ENCODE peak calls at places on chromosomes 12 and 14, in seven cellular contexts. B is GM23248; U is effector memory CD4-positive, alpha-beta T cell; L is esophagus squamous epithelium; Y is cardiac muscle cell; G is lower lobe of right lung; J is foreskin keratinocyte. P is an unnamed sample. For H3K27me3, the result is how much of the 10 kb centered on the place peaks cover.

GRCh38 chr12:47312794-47313426 is 233.2 kb upstream of the AMIGO2 start:
- DNase-seq in U (no peak), L (no peak), J (no peak), G (no peak), Y (no peak), B (no peak), P (no peak)

GRCh38 chr12:47022296-47022695 is 57.1 kb upstream of the PCED1B start:
- DNase-seq in L (no peak), G (no peak), B (peak), U (no peak), J (peak), Y (no peak), P (no peak)

GRCh38 chr12:132771126-132771838 is 9.7 kb upstream of the ANKLE2 start:
- DNase-seq in J (no peak), U (peak), Y (no peak), L (no peak), B (peak), G (no peak), P (no peak)

GRCh38 chr14:44989497-44990440 is 27.8 kb downstream of the TOGARAM1 start:
- DNase-seq in G (no peak), Y (no peak), J (no peak), U (no peak), L (no peak), B (no peak), P (no peak)

GRCh38 chr14:94054936-94055335 is 26.1 kb downstream of the DDX24 start:
- DNase-seq in L (no peak), G (no peak), U (no peak), B (no peak), Y (no peak), J (no peak), P (no peak)

GRCh38 chr14:51816031-51816430 is 44.4 kb upstream of the GNG2 start:
- DNase-seq in L (no peak), B (no peak), G (no peak), Y (no peak), J (no peak), U (no peak), P (no peak)

GRCh38 chr12:41188058-41188840 is at the start of gene PDZRN4:
- DNase-seq in G (peak), Y (peak), B (no peak), U (no peak), J (no peak), L (no peak), P (no peak)

GRCh38 chr12:102769323-102769916 is 147.6 kb downstream of the PAH start:
- DNase-seq in B (peak), G (no peak), U (no peak), Y (peak), L (no peak), J (peak), P (no peak)

GRCh38 chr14:94367347-94367746 is 21.1 kb downstream of the SERPINA1 start:
- DNase-seq in B (no peak), Y (no peak), L (no peak), U (no peak), J (no peak), G (no peak), P (no peak)

GRCh38 chr14:33686218-33686617 is 264.7 kb downstream of the EGLN3 start:
- DNase-seq in J (peak), G (no peak), Y (no peak), B (peak), L (no peak), U (no peak), P (no peak)

GRCh38 chr14:72275242-72275641 is 343.0 kb downstream of the RGS6 start:
- DNase-seq in U (no peak), B (no peak), J (no peak), L (no peak), Y (no peak), G (no peak), P (no peak)

GRCh38 chr14:94659953-94660946 is 48.1 kb downstream of the SERPINA3 start:
- DNase-seq in B (peak), J (peak), G (no peak), Y (no peak), L (no peak), U (no peak), P (no peak)

GRCh38 chr14:88354358-88354757 is 31.1 kb upstream of the SPATA7 start:
- DNase-seq in Y (no peak), J (no peak), L (no peak), B (no peak), U (no peak), G (no peak), P (no peak)

GRCh38 chr14:68627868-68628604 is 164.8 kb downstream of the ZFP36L1 start:
- DNase-seq in U (peak), B (no peak), G (peak), Y (no peak), J (peak), L (no peak), P (no peak)

GRCh38 chr14:64092940-64093339 is 201.2 kb downstream of the ESR2 start:
- DNase-seq in B (no peak), Y (no peak), J (no peak), G (no peak), L (no peak), U (no peak), P (no peak)

GRCh38 chr12:76226397-76226796 is 121.8 kb downstream of the BBS10 start:
- DNase-seq in J (peak), Y (no peak), U (no peak), B (peak), G (no peak), L (no peak), P (no peak)

GRCh38 chr12:111842556-111843396 is 748 bp downstream of the MAPKAPK5 start:
- DNase-seq in G (no peak), B (peak), U (no peak), J (no peak), Y (peak), L (no peak), P (no peak)

GRCh38 chr12:45464699-45465098 is 248.8 kb downstream of the ANO6 start:
- DNase-seq in J (no peak), B (no peak), U (no peak), G (no peak), L (no peak), Y (peak), P (no peak)

GRCh38 chr14:89367449-89368120 is 49.4 kb downstream of the FOXN3 start:
- DNase-seq in J (no peak), B (no peak), Y (no peak), G (no peak), U (no peak), L (no peak), P (no peak)

GRCh38 chr12:51687142-51687935 is 96.3 kb downstream of the SCN8A start:
- DNase-seq in J (no peak), B (peak), G (no peak), L (no peak), U (no peak), Y (no peak), P (no peak)

GRCh38 chr14:50670196-50670875 is 2.2 kb upstream of the SAV1 start:
- DNase-seq in B (peak), U (no peak), G (no peak), L (no peak), J (peak), Y (no peak), P (no peak)

GRCh38 chr12:88298761-88299242 is 156.7 kb downstream of the TMTC3 start:
- DNase-seq in G (no peak), Y (peak), U (no peak), L (no peak), J (peak), B (peak), P (no peak)

GRCh38 chr14:94051115-94051514 is 25.0 kb downstream of the OTUB2 start:
- DNase-seq in L (no peak), J (no peak), B (peak), U (no peak), Y (peak), G (no peak), P (no peak)

GRCh38 chr12:91180577-91180976 is 2.0 kb downstream of the DCN start:
- DNase-seq in U (no peak), L (no peak), Y (no peak), J (no peak), G (no peak), B (peak), P (no peak)

GRCh38 chr12:88052686-88053085 is 23.5 kb upstream of the C12orf50 start:
- DNase-seq in U (no peak), L (no peak), B (peak), Y (peak), J (peak), G (no peak), P (no peak)

GRCh38 chr12:110266980-110267620 is 13.9 kb upstream of the ATP2A2 start:
- DNase-seq in J (no peak), G (no peak), B (peak), Y (peak), L (no peak), U (no peak), P (no peak)

GRCh38 chr14:99910337-99911268 is 117.4 kb downstream of the EML1 start:
- DNase-seq in U (no peak), L (no peak), J (peak), B (peak), Y (no peak), G (no peak), P (no peak)

GRCh38 chr14:61433169-61433568 is 111.8 kb downstream of the PRKCH start:
- DNase-seq in L (no peak), B (no peak), J (no peak), U (no peak), Y (no peak), G (no peak), P (no peak)

GRCh38 chr12:52063081-52063985 is 6.4 kb upstream of the ATG101 start:
- DNase-seq in L (no peak), U (no peak), G (no peak), Y (no peak), B (no peak), J (no peak), P (no peak)

GRCh38 chr12:58787021-58787760 is 133.1 kb downstream of the LRIG3 start:
- DNase-seq in U (no peak), J (no peak), L (no peak), Y (no peak), G (no peak), B (no peak), P (no peak)

GRCh38 chr14:52189330-52189729 is 78.2 kb upstream of the PTGDR start:
- DNase-seq in G (no peak), U (no peak), Y (no peak), B (no peak), L (no peak), J (no peak), P (no peak)

GRCh38 chr12:50258167-50258551 is 25.2 kb downstream of the LIMA1 start:
- DNase-seq in U (no peak), G (no peak), B (peak), L (no peak), Y (no peak), J (no peak), P (no peak)

GRCh38 chr14:22375321-22375930 is 213.6 kb downstream of the DAD1 start:
- DNase-seq in G (no peak), B (peak), U (no peak), Y (peak), J (no peak), L (no peak), P (no peak)

GRCh38 chr12:114612062-114612461 is 71.9 kb downstream of the TBX3 start:
- DNase-seq in J (no peak), G (no peak), U (no peak), L (no peak), Y (no peak), B (no peak), P (no peak)

GRCh38 chr12:132346496-132347470 is 17.4 kb upstream of the GALNT9 start:
- DNase-seq in U (no peak), G (no peak), J (no peak), Y (no peak), B (no peak), L (no peak), P (no peak)

GRCh38 chr12:51721281-51721940 is 127.1 kb downstream of the FIGNL2 start:
- DNase-seq in Y (peak), U (no peak), J (no peak), B (no peak), L (no peak), G (peak), P (no peak)

GRCh38 chr12:53959314-53959713 is 4.6 kb downstream of the HOXC12 start:
- DNase-seq in B (no peak), J (no peak), G (no peak), U (no peak), L (no peak), Y (no peak), P (no peak)
- H3K27me3 ChIP-seq in B (half or more), J (under half), G (half or more), U (half or more), L (half or more), Y (half or more), P (under half)

GRCh38 chr12:92362109-92362508 is 216.5 kb upstream of the BTG1 start:
- DNase-seq in Y (no peak), L (no peak), G (no peak), U (no peak), J (no peak), B (no peak), P (no peak)
- H3K27ac ChIP-seq in Y (no peak), L (no peak), G (no peak), U (peak), J (no peak), B (no peak), P (no peak)

GRCh38 chr14:53950031-53950793 is 6.4 kb downstream of the BMP4 start:
- DNase-seq in G (no peak), Y (no peak), J (no peak), B (no peak), L (no peak), U (no peak), P (no peak)
- H3K27me3 ChIP-seq in G (under half), Y (under half), J (under half), B (under half), L (under half), U (under half), P (under half)

GRCh38 chr12:5458229-5459050 is 26.5 kb downstream of the NTF3 start:
- DNase-seq in Y (no peak), B (no peak), G (no peak), J (peak), U (no peak), L (no peak), P (no peak)
- H3K27ac ChIP-seq in Y (no peak), B (no peak), G (no peak), J (no peak), U (no peak), L (no peak), P (peak)

GRCh38 chr12:53803194-53803593 is 51.4 kb upstream of the CISTR start:
- DNase-seq in B (no peak), J (no peak), U (no peak), G (no peak), L (no peak), Y (no peak), P (no peak)

GRCh38 chr12:53793221-53793620 is 41.4 kb upstream of the CISTR start:
- DNase-seq in G (no peak), L (no peak), U (no peak), J (no peak), Y (no peak), B (no peak), P (no peak)

GRCh38 chr12:53803703-53804102 is 51.9 kb upstream of the CISTR start:
- DNase-seq in B (no peak), J (no peak), L (no peak), Y (no peak), G (no peak), U (no peak), P (no peak)

GRCh38 chr12:53795927-53796326 is 44.1 kb upstream of the CISTR start:
- DNase-seq in B (no peak), U (no peak), G (no peak), J (no peak), L (no peak), Y (no peak), P (no peak)

GRCh38 chr12:53798575-53798974 is 46.8 kb upstream of the CISTR start:
- DNase-seq in L (no peak), B (peak), J (peak), U (no peak), Y (no peak), G (no peak), P (no peak)
- H3K27me3 ChIP-seq in L (under half), B (half or more), J (under half), U (under half), Y (half or more), G (under half), P (under half)

GRCh38 chr12:105013892-105014291 is 27.8 kb downstream of the NOPCHAP1 start:
- DNase-seq in B (peak), J (no peak), U (no peak), L (no peak), G (no peak), Y (no peak), P (no peak)
- H3K27ac ChIP-seq in B (no peak), J (no peak), U (no peak), L (no peak), G (no peak), Y (no peak), P (no peak)

GRCh38 chr12:227923-228845 is 14.2 kb upstream of the SLC6A12 start:
- DNase-seq in U (no peak), L (no peak), J (no peak), Y (no peak), B (no peak), G (no peak), P (no peak)

GRCh38 chr12:227286-227915 is 13.4 kb upstream of the SLC6A12 start:
- DNase-seq in G (no peak), L (no peak), J (no peak), Y (no peak), B (no peak), U (no peak), P (no peak)

GRCh38 chr12:230925-231671 is 17.1 kb upstream of the SLC6A12 start:
- DNase-seq in G (no peak), J (no peak), Y (no peak), L (no peak), B (no peak), U (no peak), P (no peak)

GRCh38 chr12:228846-229200 is 14.9 kb upstream of the SLC6A12 start:
- DNase-seq in J (no peak), L (no peak), Y (no peak), B (no peak), U (no peak), G (no peak), P (no peak)

DNA sequence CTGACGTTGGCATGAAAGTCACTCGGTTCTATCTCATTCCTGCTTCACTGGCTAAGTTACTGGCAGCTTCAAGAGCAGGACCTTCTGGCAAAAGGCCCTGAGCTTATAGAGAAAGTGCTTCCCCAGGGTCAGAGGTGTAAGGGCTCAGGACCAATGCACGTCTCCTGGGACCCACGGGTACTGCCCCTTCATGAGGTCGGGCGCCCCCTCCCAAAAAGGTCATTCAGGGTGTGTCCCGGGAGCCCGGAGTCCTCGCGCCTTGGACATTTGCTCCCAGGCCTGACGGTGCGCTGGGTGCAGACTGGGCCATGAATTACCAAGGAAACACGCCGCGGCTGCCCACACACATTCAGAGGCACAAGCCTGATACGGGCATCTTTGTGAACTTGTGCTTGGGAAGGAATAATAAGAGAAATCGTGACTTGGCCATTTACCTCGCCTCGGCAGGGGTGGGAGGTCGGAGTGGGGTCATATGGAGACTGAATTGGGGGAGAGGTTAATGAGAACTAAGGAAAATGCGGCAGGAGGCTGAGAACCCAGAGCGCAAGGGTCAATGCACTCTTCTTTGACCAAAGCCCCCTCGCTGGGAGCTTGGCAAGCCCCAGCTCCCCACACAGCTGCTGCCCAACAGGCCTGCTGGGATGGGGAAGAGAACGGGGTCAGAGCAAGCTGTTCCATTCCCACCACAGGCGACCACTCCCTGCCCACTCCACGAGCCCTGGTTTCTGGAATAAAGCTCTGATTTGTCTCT is 15.7 kb upstream of the SLC6A12 start:
- DNase-seq in L (no peak), U (no peak), J (no peak), Y (no peak), G (no peak), B (no peak), P (no peak)
- H3K27me3 ChIP-seq in L (under half), U (under half), J (under half), Y (under half), G (under half), B (half or more), P (under half)

DNA sequence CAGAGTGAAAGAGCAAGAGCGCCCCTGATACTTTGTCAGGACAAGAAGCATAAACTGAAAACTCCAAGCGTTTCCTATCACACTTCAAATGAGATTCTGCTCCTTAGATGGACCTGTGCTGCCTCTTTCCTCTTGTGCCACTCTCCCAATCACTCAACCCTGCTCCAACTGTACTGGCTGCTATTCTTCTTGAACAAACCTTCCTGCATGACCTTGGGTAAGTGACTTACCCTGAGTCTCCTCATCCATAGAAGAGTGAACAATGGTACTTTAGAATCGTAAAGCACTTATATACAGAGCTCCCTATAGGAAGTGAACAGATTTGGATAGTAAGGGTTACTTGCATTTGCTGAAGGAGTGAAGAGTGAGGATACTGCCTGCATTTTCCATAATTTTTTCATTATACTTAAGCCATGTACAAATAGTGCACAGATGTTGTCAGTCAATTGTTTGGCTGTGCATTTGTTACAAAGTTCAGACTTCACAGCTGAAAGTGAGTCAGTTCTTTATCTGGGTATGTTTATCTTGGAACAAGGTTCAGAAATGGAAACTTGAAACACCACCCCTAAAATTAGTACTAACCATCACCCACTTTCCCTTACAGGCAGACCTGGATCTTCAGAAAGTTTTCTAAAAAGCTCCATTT is 10.8 kb downstream of the MTERF2 start:
- DNase-seq in L (no peak), J (no peak), Y (no peak), U (no peak), B (peak), G (no peak), P (no peak)
- H3K27ac ChIP-seq in L (no peak), J (no peak), Y (peak), U (no peak), B (peak), G (no peak), P (no peak)